ENCODE peak calls at places on chromosome 11, in seven cellular contexts. One of them, this sample, is unnamed.

GRCh38 chr11:66818231-66818955 is 24.8 kb upstream of the RCE1 start:
- DNase-seq in body of pancreas: no peak
- DNase-seq in NCI-H187 treated with DMSO at 0.1 percent for 48 hours: no peak
- DNase-seq in cardiac fibroblast: no peak
- DNase-seq in PC-9: no peak
- DNase-seq in SJSA1: no peak
- DNase-seq in occipital lobe: no peak
- DNase-seq in this sample: no peak

GRCh38 chr11:12693485-12694181 is 19.4 kb downstream of the TEAD1 start:
- DNase-seq in PC-9: peak
- DNase-seq in SJSA1: peak
- DNase-seq in body of pancreas: peak
- DNase-seq in occipital lobe: peak
- DNase-seq in cardiac fibroblast: peak
- DNase-seq in NCI-H187 treated with DMSO at 0.1 percent for 48 hours: peak
- DNase-seq in this sample: no peak

GRCh38 chr11:55942785-55943392 is 6.7 kb upstream of the OR5I1 start:
- DNase-seq in cardiac fibroblast: peak
- DNase-seq in NCI-H187 treated with DMSO at 0.1 percent for 48 hours: no peak
- DNase-seq in SJSA1: no peak
- DNase-seq in PC-9: no peak
- DNase-seq in occipital lobe: no peak
- DNase-seq in body of pancreas: no peak
- DNase-seq in this sample: no peak

GRCh38 chr11:125128450-125128849 is 17.0 kb upstream of the TMEM218 start:
- DNase-seq in body of pancreas: no peak
- DNase-seq in occipital lobe: no peak
- DNase-seq in PC-9: no peak
- DNase-seq in cardiac fibroblast: peak
- DNase-seq in NCI-H187 treated with DMSO at 0.1 percent for 48 hours: no peak
- DNase-seq in SJSA1: no peak
- DNase-seq in this sample: no peak

GRCh38 chr11:116502641-116503061 is 270.1 kb downstream of the BUD13 start:
- DNase-seq in SJSA1: no peak
- DNase-seq in occipital lobe: peak
- DNase-seq in PC-9: no peak
- DNase-seq in cardiac fibroblast: no peak
- DNase-seq in body of pancreas: no peak
- DNase-seq in NCI-H187 treated with DMSO at 0.1 percent for 48 hours: no peak
- DNase-seq in this sample: no peak

GRCh38 chr11:80815752-80816453 is 1375.1 kb upstream of the TENM4 start:
- DNase-seq in NCI-H187 treated with DMSO at 0.1 percent for 48 hours: no peak
- DNase-seq in PC-9: no peak
- DNase-seq in body of pancreas: no peak
- DNase-seq in cardiac fibroblast: peak
- DNase-seq in occipital lobe: no peak
- DNase-seq in SJSA1: no peak
- DNase-seq in this sample: no peak

GRCh38 chr11:10139656-10140055 is 154.4 kb downstream of the SBF2 start:
- DNase-seq in NCI-H187 treated with DMSO at 0.1 percent for 48 hours: no peak
- DNase-seq in PC-9: peak
- DNase-seq in body of pancreas: no peak
- DNase-seq in SJSA1: no peak
- DNase-seq in occipital lobe: no peak
- DNase-seq in cardiac fibroblast: peak
- DNase-seq in this sample: no peak

GRCh38 chr11:7498193-7498592 is 12.9 kb downstream of the OLFML1 start:
- DNase-seq in SJSA1: no peak
- DNase-seq in cardiac fibroblast: no peak
- DNase-seq in occipital lobe: no peak
- DNase-seq in PC-9: no peak
- DNase-seq in NCI-H187 treated with DMSO at 0.1 percent for 48 hours: no peak
- DNase-seq in body of pancreas: no peak
- DNase-seq in this sample: no peak

GRCh38 chr11:133343951-133344350 is 188.3 kb downstream of the OPCML start:
- DNase-seq in PC-9: no peak
- DNase-seq in SJSA1: no peak
- DNase-seq in occipital lobe: no peak
- DNase-seq in cardiac fibroblast: peak
- DNase-seq in NCI-H187 treated with DMSO at 0.1 percent for 48 hours: no peak
- DNase-seq in body of pancreas: no peak
- DNase-seq in this sample: no peak

GRCh38 chr11:74257934-74258553 is 53.4 kb downstream of the P4HA3 start:
- DNase-seq in SJSA1: no peak
- DNase-seq in cardiac fibroblast: peak
- DNase-seq in occipital lobe: no peak
- DNase-seq in body of pancreas: peak
- DNase-seq in PC-9: no peak
- DNase-seq in NCI-H187 treated with DMSO at 0.1 percent for 48 hours: no peak
- DNase-seq in this sample: no peak